ENCODE peak calls at places on chromosomes 12 and 14, in five cellular contexts. J is NCI-H446, H is cardiac fibroblast, N is neural crest cell, X is AG20443. E is an unnamed sample.

GRCh38 chr14:95392841-95393240 is 73.1 kb upstream of the CLMN start:
- DNase-seq in J (no peak), H (no peak), N (no peak), X (no peak), E (no peak)

GRCh38 chr14:84303140-84303539 is 1226.8 kb upstream of the FLRT2 start:
- DNase-seq in J (no peak), H (no peak), N (no peak), X (no peak), E (no peak)

GRCh38 chr12:102776041-102776440 is 141.0 kb downstream of the PAH start:
- DNase-seq in J (no peak), H (no peak), N (no peak), X (no peak), E (no peak)

GRCh38 chr12:68521848-68522502 is 88.7 kb upstream of the RAP1B start:
- DNase-seq in J (no peak), H (no peak), N (no peak), X (peak), E (no peak)

GRCh38 chr14:68771631-68772030 is 21.2 kb downstream of the ZFP36L1 start:
- DNase-seq in J (no peak), H (no peak), N (no peak), X (no peak), E (no peak)

GRCh38 chr12:124418791-124419190 is 123.9 kb downstream of the RFLNA start:
- DNase-seq in J (no peak), H (no peak), N (no peak), X (no peak), E (no peak)

GRCh38 chr12:8501720-8502119 is 11.6 kb upstream of the CLEC4D start:
- DNase-seq in J (no peak), H (no peak), N (no peak), X (no peak), E (no peak)

GRCh38 chr12:129657179-129657578 is 246.6 kb downstream of the TMEM132D start:
- DNase-seq in J (no peak), H (no peak), N (no peak), X (no peak), E (no peak)

GRCh38 chr14:79842270-79842669 is 369.0 kb downstream of the DIO2 start:
- DNase-seq in J (no peak), H (peak), N (no peak), X (peak), E (no peak)

GRCh38 chr12:34393086-34393820 is 371.0 kb downstream of the ALG10 start:
- DNase-seq in J (no peak), H (no peak), N (no peak), X (no peak), E (no peak)

GRCh38 chr12:113416091-113416754 is 6.0 kb upstream of the SDSL start:
- DNase-seq in J (no peak), H (no peak), N (no peak), X (no peak), E (no peak)

GRCh38 chr12:27428466-27428865 is 18.1 kb upstream of the SMCO2 start:
- DNase-seq in J (no peak), H (no peak), N (no peak), X (no peak), E (no peak)

GRCh38 chr12:10968765-10969456 is 17.8 kb downstream of the TAS2R50 start:
- DNase-seq in J (no peak), H (peak), N (no peak), X (peak), E (no peak)

GRCh38 chr14:84825481-84825880 is 704.5 kb upstream of the FLRT2 start:
- DNase-seq in J (no peak), H (peak), N (no peak), X (peak), E (no peak)

GRCh38 chr14:33475623-33476022 is 475.3 kb downstream of the EGLN3 start:
- DNase-seq in J (no peak), H (peak), N (peak), X (peak), E (no peak)

GRCh38 chr12:50992814-50993213 is 33.4 kb downstream of the SLC11A2 start:
- DNase-seq in J (no peak), H (no peak), N (no peak), X (no peak), E (no peak)

GRCh38 chr14:56742391-56742790 is 67.9 kb downstream of the OTX2 start:
- DNase-seq in J (no peak), H (no peak), N (no peak), X (no peak), E (no peak)

GRCh38 chr12:55681142-55682077 is 26.3 kb downstream of the ITGA7 start:
- DNase-seq in J (peak), H (peak), N (peak), X (peak), E (peak)

GRCh38 chr12:31745242-31745641 is 16.4 kb upstream of the AMN1 start:
- DNase-seq in J (no peak), H (no peak), N (no peak), X (no peak), E (no peak)

GRCh38 chr14:96119947-96120346 is 80.8 kb downstream of the C14orf132 start:
- DNase-seq in J (no peak), H (peak), N (no peak), X (no peak), E (no peak)

GRCh38 chr12:90305379-90305778 is 596.7 kb upstream of the ATP2B1 start:
- DNase-seq in J (no peak), H (no peak), N (no peak), X (no peak), E (no peak)

GRCh38 chr12:57890191-57891120 is 43.9 kb upstream of the CTDSP2 start:
- DNase-seq in J (no peak), H (peak), N (no peak), X (no peak), E (no peak)

GRCh38 chr12:130026608-130027176 is 122.9 kb upstream of the TMEM132D start:
- DNase-seq in J (no peak), H (peak), N (peak), X (no peak), E (no peak)

GRCh38 chr14:75273272-75274044 is 5.2 kb upstream of the FOS start:
- DNase-seq in J (no peak), H (peak), N (no peak), X (peak), E (no peak)

GRCh38 chr14:21069388-21070082 is 569 bp upstream of the ARHGEF40 start:
- DNase-seq in J (no peak), H (peak), N (peak), X (peak), E (peak)

GRCh38 chr12:43832506-43833168 is 3.2 kb upstream of the TMEM117 start:
- DNase-seq in J (no peak), H (no peak), N (no peak), X (no peak), E (no peak)

GRCh38 chr14:60090864-60091519 is 731 bp upstream of the PCNX4 start:
- DNase-seq in J (peak), H (peak), N (no peak), X (peak), E (peak)

GRCh38 chr12:40947812-40948211 is 240.3 kb upstream of the PDZRN4 start:
- DNase-seq in J (no peak), H (no peak), N (no peak), X (no peak), E (no peak)

GRCh38 chr14:68549057-68549421 is 243.8 kb downstream of the ZFP36L1 start:
- DNase-seq in J (no peak), H (peak), N (no peak), X (peak), E (no peak)

GRCh38 chr12:18895946-18896345 is 158.0 kb downstream of the CAPZA3 start:
- DNase-seq in J (no peak), H (no peak), N (peak), X (no peak), E (no peak)

GRCh38 chr12:52216807-52217206 is 16.2 kb upstream of the KRT7 start:
- DNase-seq in J (peak), H (no peak), N (no peak), X (no peak), E (no peak)

GRCh38 chr14:34971381-34971780 is 11.4 kb upstream of the SRP54 start:
- DNase-seq in J (no peak), H (peak), N (no peak), X (peak), E (no peak)

GRCh38 chr12:63150255-63151060 is 543 bp downstream of the AVPR1A start:
- DNase-seq in J (no peak), H (no peak), N (peak), X (peak), E (no peak)

GRCh38 chr12:120012067-120012621 is 23.1 kb downstream of the BICDL1 start:
- DNase-seq in J (no peak), H (peak), N (peak), X (no peak), E (peak)

GRCh38 chr12:124361074-124361965 is 66.4 kb downstream of the RFLNA start:
- DNase-seq in J (no peak), H (peak), N (no peak), X (no peak), E (no peak)

GRCh38 chr12:127300753-127301152 is 966.2 kb upstream of the TMEM132C start:
- DNase-seq in J (no peak), H (no peak), N (no peak), X (no peak), E (no peak)

GRCh38 chr14:92511472-92512247 is 1.9 kb upstream of the RIN3 start:
- DNase-seq in J (no peak), H (peak), N (no peak), X (peak), E (no peak)

GRCh38 chr12:80183939-80184338 is 84.6 kb downstream of the OTOGL start:
- DNase-seq in J (no peak), H (peak), N (no peak), X (peak), E (no peak)